ENCODE peak calls at places on chromosome 20, in seven cellular contexts. One of them, this sample, is unnamed.

GRCh38 chr20:45913105-45913504 is 1.1 kb upstream of the PLTP start:
- DNase-seq in HFFc6: no peak
- DNase-seq in right cardiac atrium: no peak
- DNase-seq in B cell: no peak
- DNase-seq in AG04449: no peak
- DNase-seq in T-helper 1 cell: no peak
- DNase-seq in neural crest cell: no peak
- DNase-seq in this sample: no peak

GRCh38 chr20:51129201-51129671 is 106.3 kb upstream of the KCNG1 start:
- DNase-seq in AG04449: no peak
- DNase-seq in T-helper 1 cell: no peak
- DNase-seq in B cell: no peak
- DNase-seq in HFFc6: no peak
- DNase-seq in right cardiac atrium: no peak
- DNase-seq in neural crest cell: no peak
- DNase-seq in this sample: no peak

GRCh38 chr20:47196091-47197081 is 160.1 kb downstream of the ZMYND8 start:
- DNase-seq in right cardiac atrium: peak
- DNase-seq in B cell: peak
- DNase-seq in HFFc6: peak
- DNase-seq in T-helper 1 cell: peak
- DNase-seq in neural crest cell: peak
- DNase-seq in AG04449: no peak
- DNase-seq in this sample: peak

GRCh38 chr20:9889270-9889981 is 50.5 kb upstream of the PAK5 start:
- DNase-seq in right cardiac atrium: no peak
- DNase-seq in AG04449: no peak
- DNase-seq in HFFc6: no peak
- DNase-seq in neural crest cell: no peak
- DNase-seq in T-helper 1 cell: no peak
- DNase-seq in B cell: no peak
- DNase-seq in this sample: no peak

GRCh38 chr20:41889125-41889870 is 271.1 kb upstream of the CHD6 start:
- DNase-seq in T-helper 1 cell: no peak
- DNase-seq in B cell: no peak
- DNase-seq in HFFc6: no peak
- DNase-seq in AG04449: no peak
- DNase-seq in neural crest cell: no peak
- DNase-seq in right cardiac atrium: no peak
- DNase-seq in this sample: no peak

GRCh38 chr20:13017235-13017634 is 8.5 kb downstream of the SPTLC3 start:
- DNase-seq in T-helper 1 cell: no peak
- DNase-seq in right cardiac atrium: no peak
- DNase-seq in AG04449: no peak
- DNase-seq in B cell: no peak
- DNase-seq in HFFc6: no peak
- DNase-seq in neural crest cell: no peak
- DNase-seq in this sample: no peak

GRCh38 chr20:8473459-8473858 is 341.4 kb downstream of the PLCB1 start:
- DNase-seq in T-helper 1 cell: no peak
- DNase-seq in neural crest cell: no peak
- DNase-seq in AG04449: no peak
- DNase-seq in right cardiac atrium: no peak
- DNase-seq in HFFc6: peak
- DNase-seq in B cell: no peak
- DNase-seq in this sample: no peak

GRCh38 chr20:64224344-64225165 is 31.0 kb upstream of the PCMTD2 start:
- DNase-seq in T-helper 1 cell: no peak
- DNase-seq in right cardiac atrium: peak
- DNase-seq in AG04449: peak
- DNase-seq in neural crest cell: no peak
- DNase-seq in B cell: no peak
- DNase-seq in HFFc6: peak
- DNase-seq in this sample: no peak

GRCh38 chr20:55678126-55678525 is 327.2 kb downstream of the CBLN4 start:
- DNase-seq in right cardiac atrium: no peak
- DNase-seq in AG04449: no peak
- DNase-seq in B cell: no peak
- DNase-seq in T-helper 1 cell: no peak
- DNase-seq in HFFc6: no peak
- DNase-seq in neural crest cell: no peak
- DNase-seq in this sample: no peak